ENCODE peak calls at places on chromosomes 3 and 15, in ten cellular contexts. U is mucosa of descending colon, Q is kidney, H is GM23338, Y is fibroblast of lung, I is adrenal gland, J is left ventricle myocardium inferior, X is endodermal cell, K is OCI-LY7, Z is Panc1. W is an unnamed sample. For H3K4me1, the result is how much of the 10 kb centered on the place peaks cover.

GRCh38 chr3:61574854-61575253 is 13.5 kb downstream of the PTPRG start:
- DNase-seq in U (no peak), Q (no peak), H (no peak), Y (peak), I (no peak), J (no peak), X (no peak), K (no peak), Z (no peak), W (no peak)

GRCh38 chr3:140439527-140439926 is 238.3 kb upstream of the TRIM42 start:
- DNase-seq in U (no peak), Q (no peak), H (no peak), Y (no peak), I (no peak), J (no peak), X (no peak), K (no peak), Z (no peak), W (no peak)

GRCh38 chr3:39267631-39268553 is 11.9 kb downstream of the CX3CR1 start:
- DNase-seq in U (no peak), Q (no peak), H (no peak), Y (no peak), I (no peak), J (no peak), X (no peak), K (no peak), Z (no peak), W (no peak)

GRCh38 chr15:29057856-29058255 is 172.1 kb downstream of the APBA2 start:
- DNase-seq in U (no peak), Q (no peak), H (no peak), Y (no peak), I (no peak), J (no peak), X (no peak), K (no peak), Z (no peak), W (no peak)

GRCh38 chr15:68991723-68992122 is 22.8 kb upstream of the NOX5 start:
- DNase-seq in U (no peak), Q (no peak), H (no peak), Y (peak), I (peak), J (no peak), X (no peak), K (no peak), Z (no peak), W (no peak)

GRCh38 chr3:125116311-125117069 is 60.7 kb upstream of the HEG1 start:
- DNase-seq in U (no peak), Q (no peak), H (no peak), Y (peak), I (peak), J (no peak), X (no peak), K (no peak), Z (no peak), W (no peak)

GRCh38 chr15:60326824-60327654 is 70.7 kb downstream of the ANXA2 start:
- DNase-seq in U (no peak), Q (no peak), H (peak), Y (no peak), I (no peak), J (no peak), X (peak), K (peak), Z (peak), W (no peak)

GRCh38 chr15:82100116-82100795 is 54.4 kb upstream of the MEX3B start:
- DNase-seq in U (no peak), Q (no peak), H (peak), Y (peak), I (no peak), J (no peak), X (no peak), K (no peak), Z (no peak), W (no peak)

GRCh38 chr15:82103500-82103899 is 57.7 kb upstream of the MEX3B start:
- DNase-seq in U (no peak), Q (no peak), H (no peak), Y (no peak), I (no peak), J (no peak), X (no peak), K (no peak), Z (no peak), W (no peak)

GRCh38 chr3:62184559-62184958 is 188.8 kb downstream of the FEZF2 start:
- DNase-seq in U (no peak), Q (peak), H (peak), Y (no peak), I (peak), J (no peak), X (no peak), K (no peak), Z (no peak), W (no peak)

GRCh38 chr3:8560608-8561007 is 59.0 kb downstream of the LMCD1 start:
- DNase-seq in U (no peak), Q (no peak), H (no peak), Y (peak), I (no peak), J (no peak), X (peak), K (no peak), Z (no peak), W (no peak)

GRCh38 chr15:62769604-62770003 is 272.9 kb upstream of the TPM1 start:
- DNase-seq in U (no peak), Q (no peak), H (no peak), Y (peak), I (no peak), J (no peak), X (no peak), K (no peak), Z (no peak), W (no peak)

GRCh38 chr3:134299185-134299887 is 48.7 kb upstream of the RYK start:
- DNase-seq in U (peak), Q (no peak), H (peak), Y (peak), I (no peak), J (no peak), X (peak), K (no peak), Z (no peak), W (no peak)

GRCh38 chr3:183281126-183281797 is 28.2 kb downstream of the B3GNT5 start:
- DNase-seq in U (no peak), Q (no peak), H (no peak), Y (peak), I (no peak), J (no peak), X (no peak), K (no peak), Z (no peak), W (no peak)

GRCh38 chr15:46677491-46677890 is 1039.8 kb upstream of the SEMA6D start:
- DNase-seq in U (no peak), Q (no peak), H (peak), Y (no peak), I (no peak), J (no peak), X (no peak), K (no peak), Z (no peak), W (no peak)

GRCh38 chr3:138081371-138082084 is 33.9 kb downstream of the DZIP1L start:
- DNase-seq in U (no peak), Q (no peak), H (no peak), Y (peak), I (no peak), J (no peak), X (no peak), K (no peak), Z (no peak), W (no peak)

GRCh38 chr3:152235709-152236298 is 32.9 kb upstream of the MBNL1 start:
- DNase-seq in U (no peak), Q (no peak), H (no peak), Y (peak), I (peak), J (no peak), X (no peak), K (no peak), Z (no peak), W (no peak)

GRCh38 chr3:183193762-183194701 is 31.5 kb upstream of the LAMP3 start:
- DNase-seq in U (no peak), Q (no peak), H (no peak), Y (no peak), I (no peak), J (no peak), X (no peak), K (no peak), Z (no peak), W (no peak)

GRCh38 chr15:94135748-94136147 is 95.6 kb upstream of the MCTP2 start:
- DNase-seq in U (no peak), Q (no peak), H (peak), Y (no peak), I (no peak), J (no peak), X (no peak), K (peak), Z (no peak), W (no peak)
- TF ChIP-seq CTCF in U (no peak), Q (no peak), H (peak), Y (no peak), I (no peak), J (no peak), X (peak), K (peak), Z (peak), W (no peak)

GRCh38 chr15:85495096-85495495 is 114.7 kb downstream of the AKAP13 start:
- DNase-seq in U (no peak), Q (no peak), H (no peak), Y (no peak), I (no peak), J (no peak), X (no peak), K (no peak), Z (no peak), W (no peak)

GRCh38 chr15:85496146-85496545 is 115.7 kb downstream of the AKAP13 start:
- DNase-seq in U (no peak), Q (no peak), H (no peak), Y (no peak), I (no peak), J (no peak), X (no peak), K (no peak), Z (no peak), W (no peak)

GRCh38 chr15:85498471-85498870 is 118.1 kb downstream of the AKAP13 start:
- DNase-seq in U (no peak), Q (no peak), H (no peak), Y (no peak), I (no peak), J (no peak), X (no peak), K (no peak), Z (no peak), W (no peak)

GRCh38 chr15:85495542-85495941 is 115.1 kb downstream of the AKAP13 start:
- DNase-seq in U (no peak), Q (no peak), H (no peak), Y (no peak), I (no peak), J (no peak), X (no peak), K (no peak), Z (no peak), W (no peak)

DNA sequence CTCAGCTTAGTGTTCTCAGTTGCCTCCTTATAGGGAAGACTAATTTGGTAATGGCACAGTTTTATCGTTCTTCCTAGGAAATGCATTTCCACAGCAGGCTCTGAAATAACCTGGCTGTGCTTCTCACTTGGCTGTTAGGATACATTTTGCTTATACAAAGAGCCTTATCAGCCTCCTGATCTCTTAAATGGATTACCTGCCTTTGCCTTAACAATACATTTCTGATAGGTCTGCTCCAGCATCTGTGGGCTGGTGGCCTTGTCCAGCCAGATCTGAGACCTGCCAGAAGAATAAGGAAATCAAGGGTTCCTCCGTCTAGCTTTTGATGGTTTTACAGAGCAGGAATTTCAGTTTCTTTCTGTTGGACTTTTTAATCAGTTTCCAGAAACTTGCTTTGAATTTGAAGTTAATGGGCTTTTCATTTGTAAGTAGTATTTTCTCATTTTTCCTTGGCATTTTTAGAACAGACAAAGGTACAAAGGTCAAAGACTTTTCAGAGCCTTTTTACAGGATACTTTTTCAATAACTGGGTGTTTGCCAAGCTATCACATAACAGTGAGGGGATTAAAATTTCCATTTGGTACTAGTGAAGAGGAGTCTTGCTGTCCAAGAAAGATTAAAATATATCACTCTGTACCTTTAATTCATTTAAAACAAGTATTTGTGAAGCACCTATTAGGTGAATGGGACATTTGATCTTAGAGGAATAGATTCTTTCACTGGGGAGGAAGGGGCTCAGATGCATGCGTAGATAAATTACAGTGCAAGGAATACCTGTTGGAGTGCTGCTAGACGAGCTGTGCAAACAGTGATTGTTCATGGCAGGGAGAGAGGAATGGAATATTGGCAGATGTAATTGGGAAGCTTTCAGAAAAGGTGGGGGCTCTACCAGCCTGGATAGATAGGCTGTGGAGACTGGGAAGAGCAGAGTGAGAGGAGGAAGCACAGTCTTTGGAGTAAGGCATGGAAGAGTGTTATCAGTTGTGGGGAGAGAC is 116.4 kb downstream of the AKAP13 start:
- DNase-seq in U (no peak), Q (no peak), H (no peak), Y (no peak), I (no peak), J (no peak), X (no peak), K (no peak), Z (no peak), W (no peak)
- H3K4me1 ChIP-seq in U (under half), Q (under half), H (under half), Y (under half), I (under half), J (half or more), X (under half), K (under half), Z (under half), W (under half)

GRCh38 chr15:58465070-58465469 is 33.3 kb downstream of the LIPC start:
- DNase-seq in U (no peak), Q (no peak), H (no peak), Y (no peak), I (no peak), J (no peak), X (no peak), K (no peak), Z (no peak), W (no peak)
- TF ChIP-seq CTCF in U (no peak), Q (no peak), H (no peak), Y (no peak), I (no peak), J (no peak), X (no peak), K (no peak), Z (no peak), W (no peak)

GRCh38 chr15:71888797-71889196 is 78.4 kb downstream of the NR2E3 start:
- DNase-seq in U (no peak), Q (no peak), H (no peak), Y (no peak), I (no peak), J (no peak), X (no peak), K (peak), Z (no peak), W (no peak)
- H3K4me1 ChIP-seq in U (under half), Q (under half), H (under half), Y (under half), I (under half), J (under half), X (under half), K (under half), Z (under half), W (under half)

GRCh38 chr3:120094776-120095225 is 554 bp upstream of the GSK3B start:
- DNase-seq in U (peak), Q (peak), H (peak), Y (peak), I (peak), J (peak), X (peak), K (peak), Z (peak), W (peak)
- TF ChIP-seq CTCF in U (no peak), Q (no peak), H (no peak), Y (no peak), I (no peak), J (no peak), X (no peak), K (no peak), Z (no peak), W (no peak)

GRCh38 chr15:32636410-32636809 is 5.1 kb upstream of the SCG5 start:
- DNase-seq in U (no peak), Q (no peak), H (no peak), Y (peak), I (no peak), J (no peak), X (no peak), K (no peak), Z (no peak), W (no peak)
- H3K4me1 ChIP-seq in U (under half), Q (under half), H (under half), Y (under half), I (under half), J (under half), X (under half), K (under half), Z (under half), W (under half)

GRCh38 chr3:122982202-122983185 is 45.1 kb downstream of the SEMA5B start:
- DNase-seq in U (no peak), Q (no peak), H (peak), Y (no peak), I (no peak), J (peak), X (peak), K (no peak), Z (no peak), W (no peak)
- TF ChIP-seq CTCF in U (no peak), Q (no peak), H (peak), Y (no peak), I (no peak), J (peak), X (peak), K (no peak), Z (no peak), W (no peak)

DNA sequence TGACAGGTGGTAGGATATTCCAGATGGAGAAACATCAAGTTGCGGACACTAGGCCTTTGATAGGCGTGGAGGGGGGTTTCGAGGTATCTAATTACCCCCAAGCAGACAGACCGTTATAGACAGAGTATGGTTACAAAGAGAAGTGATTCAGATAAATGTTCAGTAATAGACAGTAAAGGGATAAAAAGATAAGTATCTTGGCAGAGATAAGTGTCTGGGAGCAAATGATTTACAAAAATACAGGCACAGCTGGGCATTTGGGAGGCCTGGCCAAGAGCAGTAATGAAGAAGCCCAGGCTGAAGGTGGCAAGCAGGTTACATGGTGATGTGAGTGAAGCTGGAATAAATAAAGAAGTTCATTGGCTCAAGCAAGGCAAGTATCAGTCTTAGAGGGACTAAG is 659 bp upstream of the MYH15 start:
- DNase-seq in U (no peak), Q (no peak), H (no peak), Y (no peak), I (no peak), J (no peak), X (no peak), K (no peak), Z (no peak), W (no peak)
- H3K4me1 ChIP-seq in U (under half), Q (under half), H (under half), Y (under half), I (under half), J (under half), X (under half), K (under half), Z (under half), W (under half)

DNA sequence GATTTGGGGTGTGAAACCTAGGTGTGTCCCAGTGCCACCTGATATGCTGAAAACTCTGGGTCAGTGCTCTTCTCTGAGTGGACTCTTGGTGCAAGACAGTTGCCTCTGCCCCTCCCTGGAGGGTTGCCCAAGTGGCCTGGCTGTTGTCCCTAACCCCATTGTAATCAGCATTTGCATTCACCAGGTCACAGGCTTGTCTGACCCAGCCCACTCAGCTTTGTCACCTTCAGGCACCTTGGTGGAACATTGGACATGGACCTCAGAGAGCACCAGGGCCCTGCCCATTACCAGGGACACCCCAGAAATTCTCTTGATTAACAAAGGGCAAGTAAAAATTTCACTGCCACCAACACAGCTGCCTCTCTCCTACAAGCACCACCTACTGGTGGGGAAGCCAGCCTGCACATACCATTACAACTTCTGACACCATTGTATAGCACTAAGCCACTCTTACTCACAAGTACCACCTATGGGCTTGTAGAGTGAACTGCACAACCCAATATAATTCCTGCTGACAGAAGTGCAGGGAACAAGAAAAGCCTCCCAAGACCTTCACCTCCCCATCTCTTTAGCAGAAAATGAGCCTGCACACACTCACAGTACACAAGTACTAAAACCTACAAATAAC is 324.6 kb downstream of the EPHA6 start:
- DNase-seq in U (no peak), Q (no peak), H (peak), Y (no peak), I (no peak), J (no peak), X (peak), K (peak), Z (no peak), W (no peak)
- TF ChIP-seq CTCF in U (no peak), Q (no peak), H (peak), Y (no peak), I (no peak), J (no peak), X (peak), K (peak), Z (peak), W (no peak)

GRCh38 chr3:187209501-187209900 is 12.2 kb downstream of the RTP1 start:
- DNase-seq in U (no peak), Q (no peak), H (no peak), Y (peak), I (no peak), J (no peak), X (no peak), K (no peak), Z (no peak), W (no peak)
- H3K4me1 ChIP-seq in U (under half), Q (under half), H (under half), Y (under half), I (under half), J (under half), X (under half), K (under half), Z (under half), W (under half)

W was measured in transverse colon.